ENCODE peak calls at places on chromosomes 4 and X, in nine cellular contexts. One of them, this sample, is unnamed.

GRCh38 chr4:62145276-62145675 is 945.1 kb downstream of the ADGRL3 start:
- DNase-seq in activated T-cell treated with anti-CD3 and anti-CD28 coated beads, Interleukin-2, amount 50 U/mL, for 72 hours: no peak
- DNase-seq in H9: no peak
- DNase-seq in HEK293T: no peak
- DNase-seq in Caki2: no peak
- DNase-seq in HFF-Myc: no peak
- DNase-seq in T-helper 2 cell: no peak
- DNase-seq in posterior vena cava: no peak
- DNase-seq in activated CD4-positive, alpha-beta T cell treated with anti-CD3 and anti-CD28 coated beads for 24 hours: no peak
- DNase-seq in this sample: no peak

GRCh38 chrX:793216-793770 is 162.7 kb downstream of the SHOX start:
- DNase-seq in posterior vena cava: peak
- DNase-seq in HFF-Myc: no peak
- DNase-seq in H9: peak
- DNase-seq in activated CD4-positive, alpha-beta T cell treated with anti-CD3 and anti-CD28 coated beads for 24 hours: no peak
- DNase-seq in HEK293T: no peak
- DNase-seq in activated T-cell treated with anti-CD3 and anti-CD28 coated beads, Interleukin-2, amount 50 U/mL, for 72 hours: no peak
- DNase-seq in T-helper 2 cell: no peak
- DNase-seq in Caki2: no peak
- DNase-seq in this sample: no peak

GRCh38 chrX:132435222-132435621 is 53.6 kb downstream of the MBNL3 start:
- DNase-seq in T-helper 2 cell: no peak
- DNase-seq in activated T-cell treated with anti-CD3 and anti-CD28 coated beads, Interleukin-2, amount 50 U/mL, for 72 hours: no peak
- DNase-seq in activated CD4-positive, alpha-beta T cell treated with anti-CD3 and anti-CD28 coated beads for 24 hours: no peak
- DNase-seq in HEK293T: no peak
- DNase-seq in posterior vena cava: no peak
- DNase-seq in HFF-Myc: no peak
- DNase-seq in H9: no peak
- DNase-seq in Caki2: no peak
- DNase-seq in this sample: no peak

GRCh38 chr4:153090670-153091385 is 113.4 kb upstream of the TRIM2 start:
- DNase-seq in HEK293T: no peak
- DNase-seq in HFF-Myc: no peak
- DNase-seq in T-helper 2 cell: no peak
- DNase-seq in posterior vena cava: no peak
- DNase-seq in activated CD4-positive, alpha-beta T cell treated with anti-CD3 and anti-CD28 coated beads for 24 hours: no peak
- DNase-seq in H9: peak
- DNase-seq in activated T-cell treated with anti-CD3 and anti-CD28 coated beads, Interleukin-2, amount 50 U/mL, for 72 hours: no peak
- DNase-seq in Caki2: no peak
- DNase-seq in this sample: no peak

GRCh38 chrX:19214248-19214787 is 92.0 kb upstream of the ADGRG2 start:
- DNase-seq in activated T-cell treated with anti-CD3 and anti-CD28 coated beads, Interleukin-2, amount 50 U/mL, for 72 hours: no peak
- DNase-seq in T-helper 2 cell: no peak
- DNase-seq in Caki2: peak
- DNase-seq in activated CD4-positive, alpha-beta T cell treated with anti-CD3 and anti-CD28 coated beads for 24 hours: no peak
- DNase-seq in HEK293T: no peak
- DNase-seq in posterior vena cava: no peak
- DNase-seq in HFF-Myc: no peak
- DNase-seq in H9: no peak
- DNase-seq in this sample: no peak

GRCh38 chr4:3074078-3074845 is at the start of the genes HTT and HTT-AS:
- DNase-seq in activated T-cell treated with anti-CD3 and anti-CD28 coated beads, Interleukin-2, amount 50 U/mL, for 72 hours: peak
- DNase-seq in posterior vena cava: peak
- DNase-seq in activated CD4-positive, alpha-beta T cell treated with anti-CD3 and anti-CD28 coated beads for 24 hours: peak
- DNase-seq in Caki2: peak
- DNase-seq in HFF-Myc: peak
- DNase-seq in H9: peak
- DNase-seq in HEK293T: peak
- DNase-seq in T-helper 2 cell: peak
- DNase-seq in this sample: peak

GRCh38 chr4:84596826-84597225 is 13.9 kb downstream of the CDS1 start:
- DNase-seq in HFF-Myc: no peak
- DNase-seq in H9: peak
- DNase-seq in activated CD4-positive, alpha-beta T cell treated with anti-CD3 and anti-CD28 coated beads for 24 hours: no peak
- DNase-seq in Caki2: peak
- DNase-seq in activated T-cell treated with anti-CD3 and anti-CD28 coated beads, Interleukin-2, amount 50 U/mL, for 72 hours: peak
- DNase-seq in HEK293T: peak
- DNase-seq in T-helper 2 cell: no peak
- DNase-seq in posterior vena cava: no peak
- DNase-seq in this sample: no peak

GRCh38 chr4:173243917-173244658 is 75.5 kb downstream of the GALNT7 start:
- DNase-seq in HFF-Myc: no peak
- DNase-seq in posterior vena cava: no peak
- DNase-seq in H9: no peak
- DNase-seq in activated T-cell treated with anti-CD3 and anti-CD28 coated beads, Interleukin-2, amount 50 U/mL, for 72 hours: no peak
- DNase-seq in Caki2: no peak
- DNase-seq in HEK293T: no peak
- DNase-seq in T-helper 2 cell: no peak
- DNase-seq in activated CD4-positive, alpha-beta T cell treated with anti-CD3 and anti-CD28 coated beads for 24 hours: no peak
- DNase-seq in this sample: no peak

GRCh38 chr4:151962138-151962845 is 201.5 kb upstream of the GATB start:
- DNase-seq in HEK293T: no peak
- DNase-seq in activated T-cell treated with anti-CD3 and anti-CD28 coated beads, Interleukin-2, amount 50 U/mL, for 72 hours: no peak
- DNase-seq in posterior vena cava: no peak
- DNase-seq in T-helper 2 cell: no peak
- DNase-seq in HFF-Myc: no peak
- DNase-seq in activated CD4-positive, alpha-beta T cell treated with anti-CD3 and anti-CD28 coated beads for 24 hours: no peak
- DNase-seq in Caki2: no peak
- DNase-seq in H9: no peak
- DNase-seq in this sample: no peak

GRCh38 chrX:48468247-48468671 is 1.8 kb downstream of the SLC38A5 start:
- DNase-seq in posterior vena cava: no peak
- DNase-seq in activated T-cell treated with anti-CD3 and anti-CD28 coated beads, Interleukin-2, amount 50 U/mL, for 72 hours: peak
- DNase-seq in HFF-Myc: no peak
- DNase-seq in HEK293T: no peak
- DNase-seq in activated CD4-positive, alpha-beta T cell treated with anti-CD3 and anti-CD28 coated beads for 24 hours: peak
- DNase-seq in H9: no peak
- DNase-seq in Caki2: no peak
- DNase-seq in T-helper 2 cell: no peak
- DNase-seq in this sample: no peak

GRCh38 chr4:169225058-169225751 is 45.6 kb downstream of the SH3RF1 start:
- DNase-seq in T-helper 2 cell: no peak
- DNase-seq in activated CD4-positive, alpha-beta T cell treated with anti-CD3 and anti-CD28 coated beads for 24 hours: no peak
- DNase-seq in activated T-cell treated with anti-CD3 and anti-CD28 coated beads, Interleukin-2, amount 50 U/mL, for 72 hours: no peak
- DNase-seq in H9: no peak
- DNase-seq in HEK293T: no peak
- DNase-seq in posterior vena cava: no peak
- DNase-seq in HFF-Myc: peak
- DNase-seq in Caki2: peak
- DNase-seq in this sample: no peak

GRCh38 chr4:165204462-165204830 is 2.9 kb upstream of the KLHL2 start:
- DNase-seq in H9: no peak
- DNase-seq in HEK293T: no peak
- DNase-seq in activated CD4-positive, alpha-beta T cell treated with anti-CD3 and anti-CD28 coated beads for 24 hours: no peak
- DNase-seq in Caki2: no peak
- DNase-seq in T-helper 2 cell: no peak
- DNase-seq in posterior vena cava: no peak
- DNase-seq in activated T-cell treated with anti-CD3 and anti-CD28 coated beads, Interleukin-2, amount 50 U/mL, for 72 hours: peak
- DNase-seq in HFF-Myc: no peak
- DNase-seq in this sample: no peak

GRCh38 chr4:36676139-36677050 is 395.0 kb downstream of the DTHD1 start:
- DNase-seq in Caki2: no peak
- DNase-seq in HEK293T: no peak
- DNase-seq in activated CD4-positive, alpha-beta T cell treated with anti-CD3 and anti-CD28 coated beads for 24 hours: no peak
- DNase-seq in H9: no peak
- DNase-seq in posterior vena cava: no peak
- DNase-seq in activated T-cell treated with anti-CD3 and anti-CD28 coated beads, Interleukin-2, amount 50 U/mL, for 72 hours: no peak
- DNase-seq in HFF-Myc: no peak
- DNase-seq in T-helper 2 cell: no peak
- DNase-seq in this sample: no peak

GRCh38 chr4:10180927-10181744 is 64.5 kb upstream of the WDR1 start:
- DNase-seq in HEK293T: no peak
- DNase-seq in HFF-Myc: no peak
- DNase-seq in Caki2: no peak
- DNase-seq in activated T-cell treated with anti-CD3 and anti-CD28 coated beads, Interleukin-2, amount 50 U/mL, for 72 hours: peak
- DNase-seq in activated CD4-positive, alpha-beta T cell treated with anti-CD3 and anti-CD28 coated beads for 24 hours: no peak
- DNase-seq in H9: no peak
- DNase-seq in T-helper 2 cell: no peak
- DNase-seq in posterior vena cava: no peak
- DNase-seq in this sample: peak

GRCh38 chrX:15953801-15954200 is 99.2 kb upstream of the AP1S2 start:
- DNase-seq in H9: no peak
- DNase-seq in T-helper 2 cell: no peak
- DNase-seq in activated CD4-positive, alpha-beta T cell treated with anti-CD3 and anti-CD28 coated beads for 24 hours: no peak
- DNase-seq in activated T-cell treated with anti-CD3 and anti-CD28 coated beads, Interleukin-2, amount 50 U/mL, for 72 hours: no peak
- DNase-seq in HFF-Myc: no peak
- DNase-seq in posterior vena cava: no peak
- DNase-seq in HEK293T: no peak
- DNase-seq in Caki2: no peak
- DNase-seq in this sample: no peak

GRCh38 chr4:173181769-173182374 is 13.3 kb downstream of the GALNT7 start:
- DNase-seq in T-helper 2 cell: no peak
- DNase-seq in activated T-cell treated with anti-CD3 and anti-CD28 coated beads, Interleukin-2, amount 50 U/mL, for 72 hours: no peak
- DNase-seq in HEK293T: no peak
- DNase-seq in H9: no peak
- DNase-seq in posterior vena cava: no peak
- DNase-seq in activated CD4-positive, alpha-beta T cell treated with anti-CD3 and anti-CD28 coated beads for 24 hours: no peak
- DNase-seq in HFF-Myc: no peak
- DNase-seq in Caki2: peak
- DNase-seq in this sample: peak

GRCh38 chr4:88971536-88971935 is 85.4 kb downstream of the FAM13A start:
- DNase-seq in T-helper 2 cell: no peak
- DNase-seq in posterior vena cava: no peak
- DNase-seq in HFF-Myc: no peak
- DNase-seq in H9: no peak
- DNase-seq in HEK293T: no peak
- DNase-seq in Caki2: no peak
- DNase-seq in activated CD4-positive, alpha-beta T cell treated with anti-CD3 and anti-CD28 coated beads for 24 hours: no peak
- DNase-seq in activated T-cell treated with anti-CD3 and anti-CD28 coated beads, Interleukin-2, amount 50 U/mL, for 72 hours: no peak
- DNase-seq in this sample: no peak

GRCh38 chr4:148126825-148127224 is 315.4 kb downstream of the NR3C2 start:
- DNase-seq in posterior vena cava: no peak
- DNase-seq in HFF-Myc: no peak
- DNase-seq in HEK293T: no peak
- DNase-seq in activated T-cell treated with anti-CD3 and anti-CD28 coated beads, Interleukin-2, amount 50 U/mL, for 72 hours: no peak
- DNase-seq in Caki2: no peak
- DNase-seq in H9: no peak
- DNase-seq in activated CD4-positive, alpha-beta T cell treated with anti-CD3 and anti-CD28 coated beads for 24 hours: no peak
- DNase-seq in T-helper 2 cell: no peak
- DNase-seq in this sample: no peak

GRCh38 chr4:23463071-23463470 is 426.8 kb downstream of the PPARGC1A start:
- DNase-seq in T-helper 2 cell: no peak
- DNase-seq in activated T-cell treated with anti-CD3 and anti-CD28 coated beads, Interleukin-2, amount 50 U/mL, for 72 hours: no peak
- DNase-seq in HFF-Myc: no peak
- DNase-seq in Caki2: no peak
- DNase-seq in activated CD4-positive, alpha-beta T cell treated with anti-CD3 and anti-CD28 coated beads for 24 hours: no peak
- DNase-seq in H9: no peak
- DNase-seq in posterior vena cava: no peak
- DNase-seq in HEK293T: no peak
- DNase-seq in this sample: no peak

GRCh38 chr4:41701961-41702360 is 46.6 kb downstream of the PHOX2B start:
- DNase-seq in posterior vena cava: no peak
- DNase-seq in T-helper 2 cell: no peak
- DNase-seq in H9: no peak
- DNase-seq in HEK293T: no peak
- DNase-seq in activated CD4-positive, alpha-beta T cell treated with anti-CD3 and anti-CD28 coated beads for 24 hours: no peak
- DNase-seq in Caki2: no peak
- DNase-seq in activated T-cell treated with anti-CD3 and anti-CD28 coated beads, Interleukin-2, amount 50 U/mL, for 72 hours: no peak
- DNase-seq in HFF-Myc: no peak
- DNase-seq in this sample: no peak

GRCh38 chr4:11397819-11398610 is 30.7 kb downstream of the HS3ST1 start:
- DNase-seq in HFF-Myc: no peak
- DNase-seq in HEK293T: no peak
- DNase-seq in Caki2: no peak
- DNase-seq in H9: no peak
- DNase-seq in activated CD4-positive, alpha-beta T cell treated with anti-CD3 and anti-CD28 coated beads for 24 hours: no peak
- DNase-seq in posterior vena cava: no peak
- DNase-seq in T-helper 2 cell: no peak
- DNase-seq in activated T-cell treated with anti-CD3 and anti-CD28 coated beads, Interleukin-2, amount 50 U/mL, for 72 hours: no peak
- DNase-seq in this sample: peak

GRCh38 chr4:148054275-148054674 is 322.4 kb downstream of the ARHGAP10 start:
- DNase-seq in HEK293T: no peak
- DNase-seq in activated CD4-positive, alpha-beta T cell treated with anti-CD3 and anti-CD28 coated beads for 24 hours: no peak
- DNase-seq in HFF-Myc: peak
- DNase-seq in Caki2: peak
- DNase-seq in posterior vena cava: no peak
- DNase-seq in activated T-cell treated with anti-CD3 and anti-CD28 coated beads, Interleukin-2, amount 50 U/mL, for 72 hours: no peak
- DNase-seq in H9: no peak
- DNase-seq in T-helper 2 cell: no peak
- DNase-seq in this sample: no peak

GRCh38 chr4:137267024-137267423 is 265.3 kb downstream of the PCDH18 start:
- DNase-seq in activated CD4-positive, alpha-beta T cell treated with anti-CD3 and anti-CD28 coated beads for 24 hours: no peak
- DNase-seq in posterior vena cava: no peak
- DNase-seq in Caki2: no peak
- DNase-seq in HEK293T: no peak
- DNase-seq in HFF-Myc: no peak
- DNase-seq in activated T-cell treated with anti-CD3 and anti-CD28 coated beads, Interleukin-2, amount 50 U/mL, for 72 hours: no peak
- DNase-seq in T-helper 2 cell: no peak
- DNase-seq in H9: no peak
- DNase-seq in this sample: no peak

GRCh38 chr4:166816901-166817300 is 417.4 kb downstream of the SPOCK3 start:
- DNase-seq in posterior vena cava: no peak
- DNase-seq in H9: no peak
- DNase-seq in T-helper 2 cell: no peak
- DNase-seq in HFF-Myc: no peak
- DNase-seq in activated CD4-positive, alpha-beta T cell treated with anti-CD3 and anti-CD28 coated beads for 24 hours: no peak
- DNase-seq in activated T-cell treated with anti-CD3 and anti-CD28 coated beads, Interleukin-2, amount 50 U/mL, for 72 hours: no peak
- DNase-seq in HEK293T: peak
- DNase-seq in Caki2: peak
- DNase-seq in this sample: no peak

GRCh38 chr4:179095585-179096228 is 1653.5 kb upstream of the AGA start:
- DNase-seq in posterior vena cava: no peak
- DNase-seq in H9: peak
- DNase-seq in activated T-cell treated with anti-CD3 and anti-CD28 coated beads, Interleukin-2, amount 50 U/mL, for 72 hours: no peak
- DNase-seq in Caki2: peak
- DNase-seq in T-helper 2 cell: no peak
- DNase-seq in HEK293T: peak
- DNase-seq in HFF-Myc: no peak
- DNase-seq in activated CD4-positive, alpha-beta T cell treated with anti-CD3 and anti-CD28 coated beads for 24 hours: no peak
- DNase-seq in this sample: no peak

GRCh38 chr4:1048781-1049590 is 37.6 kb downstream of the FGFRL1 start:
- DNase-seq in HEK293T: no peak
- DNase-seq in activated CD4-positive, alpha-beta T cell treated with anti-CD3 and anti-CD28 coated beads for 24 hours: peak
- DNase-seq in HFF-Myc: no peak
- DNase-seq in posterior vena cava: peak
- DNase-seq in T-helper 2 cell: no peak
- DNase-seq in activated T-cell treated with anti-CD3 and anti-CD28 coated beads, Interleukin-2, amount 50 U/mL, for 72 hours: peak
- DNase-seq in Caki2: no peak
- DNase-seq in H9: peak
- DNase-seq in this sample: no peak

GRCh38 chrX:3527811-3528210 is 181.4 kb upstream of the MXRA5 start:
- DNase-seq in activated CD4-positive, alpha-beta T cell treated with anti-CD3 and anti-CD28 coated beads for 24 hours: no peak
- DNase-seq in Caki2: no peak
- DNase-seq in HFF-Myc: no peak
- DNase-seq in HEK293T: no peak
- DNase-seq in posterior vena cava: no peak
- DNase-seq in activated T-cell treated with anti-CD3 and anti-CD28 coated beads, Interleukin-2, amount 50 U/mL, for 72 hours: no peak
- DNase-seq in T-helper 2 cell: no peak
- DNase-seq in H9: no peak
- DNase-seq in this sample: no peak

GRCh38 chr4:105415281-105415744 is 58.5 kb downstream of the PPA2 start:
- DNase-seq in activated CD4-positive, alpha-beta T cell treated with anti-CD3 and anti-CD28 coated beads for 24 hours: no peak
- DNase-seq in T-helper 2 cell: no peak
- DNase-seq in Caki2: no peak
- DNase-seq in H9: no peak
- DNase-seq in posterior vena cava: no peak
- DNase-seq in HEK293T: no peak
- DNase-seq in HFF-Myc: no peak
- DNase-seq in activated T-cell treated with anti-CD3 and anti-CD28 coated beads, Interleukin-2, amount 50 U/mL, for 72 hours: no peak
- DNase-seq in this sample: no peak

GRCh38 chr4:8541981-8542715 is 38.0 kb upstream of the GPR78 start:
- DNase-seq in HEK293T: no peak
- DNase-seq in H9: no peak
- DNase-seq in activated CD4-positive, alpha-beta T cell treated with anti-CD3 and anti-CD28 coated beads for 24 hours: no peak
- DNase-seq in posterior vena cava: peak
- DNase-seq in T-helper 2 cell: no peak
- DNase-seq in Caki2: no peak
- DNase-seq in activated T-cell treated with anti-CD3 and anti-CD28 coated beads, Interleukin-2, amount 50 U/mL, for 72 hours: no peak
- DNase-seq in HFF-Myc: no peak
- DNase-seq in this sample: no peak

GRCh38 chr4:77617203-77617602 is 11.6 kb downstream of the CXCL13 start:
- DNase-seq in H9: no peak
- DNase-seq in HFF-Myc: no peak
- DNase-seq in activated CD4-positive, alpha-beta T cell treated with anti-CD3 and anti-CD28 coated beads for 24 hours: no peak
- DNase-seq in HEK293T: no peak
- DNase-seq in activated T-cell treated with anti-CD3 and anti-CD28 coated beads, Interleukin-2, amount 50 U/mL, for 72 hours: no peak
- DNase-seq in Caki2: no peak
- DNase-seq in posterior vena cava: no peak
- DNase-seq in T-helper 2 cell: no peak
- DNase-seq in this sample: no peak

GRCh38 chrX:45852884-45853283 is 652.2 kb upstream of the DIPK2B start:
- DNase-seq in HFF-Myc: no peak
- DNase-seq in activated T-cell treated with anti-CD3 and anti-CD28 coated beads, Interleukin-2, amount 50 U/mL, for 72 hours: no peak
- DNase-seq in Caki2: peak
- DNase-seq in activated CD4-positive, alpha-beta T cell treated with anti-CD3 and anti-CD28 coated beads for 24 hours: no peak
- DNase-seq in posterior vena cava: no peak
- DNase-seq in T-helper 2 cell: no peak
- DNase-seq in H9: no peak
- DNase-seq in HEK293T: no peak
- DNase-seq in this sample: no peak